ENCODE peak calls at places on chromosome 9, in five cellular contexts. M is kidney epithelial cell, N is tibial nerve, L is stomach, F is breast epithelium. V is an unnamed sample. For H3K27me3, the result is how much of the 10 kb centered on the place peaks cover.

GRCh38 chr9:123107639-123108285 is 74.3 kb downstream of the GPR21 start:
- DNase-seq in M (no peak), N (no peak), L (no peak), F (no peak), V (no peak)

GRCh38 chr9:77488439-77489126 is 159.5 kb downstream of the GNA14 start:
- DNase-seq in M (no peak), N (no peak), L (no peak), F (no peak), V (no peak)

GRCh38 chr9:35499029-35499700 is 9.3 kb downstream of the RUSC2 start:
- DNase-seq in M (no peak), N (no peak), L (no peak), F (no peak), V (no peak)

GRCh38 chr9:116767219-116767618 is 80.1 kb downstream of the TRIM32 start:
- DNase-seq in M (peak), N (no peak), L (no peak), F (no peak), V (no peak)

GRCh38 chr9:36911601-36912412 is 122.3 kb downstream of the PAX5 start:
- DNase-seq in M (no peak), N (no peak), L (no peak), F (no peak), V (no peak)

GRCh38 chr9:19642256-19642655 is 146.6 kb downstream of the SLC24A2 start:
- DNase-seq in M (no peak), N (no peak), L (no peak), F (no peak), V (no peak)

GRCh38 chr9:123933401-123933800 is 3.5 kb upstream of the DENND1A start:
- DNase-seq in M (peak), N (no peak), L (no peak), F (no peak), V (no peak)

GRCh38 chr9:25677301-25678146 is 720 bp downstream of the TUSC1 start:
- DNase-seq in M (no peak), N (peak), L (peak), F (peak), V (no peak)

GRCh38 chr9:128457207-128457606 is 1.4 kb downstream of the ODF2 start:
- DNase-seq in M (no peak), N (no peak), L (no peak), F (no peak), V (no peak)

GRCh38 chr9:109289186-109289585 is 31.7 kb downstream of the EPB41L4B start:
- DNase-seq in M (no peak), N (no peak), L (no peak), F (no peak), V (no peak)

GRCh38 chr9:134319306-134320194 is 6.7 kb upstream of the RXRA start:
- DNase-seq in M (no peak), N (no peak), L (no peak), F (no peak), V (no peak)

GRCh38 chr9:2017209-2017458 is 2.0 kb downstream of the SMARCA2 start:
- DNase-seq in M (no peak), N (no peak), L (no peak), F (no peak), V (no peak)

GRCh38 chr9:76161103-76161502 is 233.1 kb downstream of the RFK start:
- DNase-seq in M (no peak), N (no peak), L (no peak), F (no peak), V (no peak)

GRCh38 chr9:112012026-112012902 is 115.7 kb downstream of the UGCG start:
- DNase-seq in M (peak), N (no peak), L (peak), F (peak), V (peak)

GRCh38 chr9:124593080-124594058 is 86.2 kb upstream of the NR5A1 start:
- DNase-seq in M (no peak), N (no peak), L (no peak), F (no peak), V (no peak)

DNA sequence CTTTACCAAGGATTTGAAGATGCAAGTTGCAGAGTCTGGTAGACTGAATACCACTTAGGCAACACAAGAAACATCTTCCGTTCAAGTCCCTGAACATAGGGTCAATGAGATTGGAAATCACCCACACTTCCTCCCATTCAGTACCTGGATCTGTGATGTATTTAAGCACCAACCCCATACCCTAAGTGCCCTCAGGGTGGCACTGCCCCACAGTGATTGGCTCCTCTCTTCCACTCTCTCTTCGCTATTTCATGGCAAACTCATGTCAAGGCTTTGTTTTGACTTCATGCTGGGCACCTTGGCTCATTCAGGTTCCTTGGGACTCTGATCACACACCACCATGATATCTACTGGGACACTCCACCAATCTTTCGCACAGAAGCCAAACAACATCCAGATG is 53.7 kb downstream of the GGTA1 start:
- DNase-seq in M (no peak), N (no peak), L (no peak), F (no peak), V (no peak)
- H3K27me3 ChIP-seq in M (under half), N (under half), L (under half), F (under half), V (half or more)

GRCh38 chr9:113398796-113399195 is 2.3 kb downstream of the ALAD start:
- DNase-seq in M (no peak), N (no peak), L (no peak), F (no peak), V (no peak)

GRCh38 chr9:113399646-113400200 is 1.4 kb downstream of the ALAD start:
- DNase-seq in M (no peak), N (no peak), L (no peak), F (no peak), V (no peak)

GRCh38 chr9:113403651-113404050 is 2.6 kb upstream of the ALAD start:
- DNase-seq in M (no peak), N (no peak), L (no peak), F (no peak), V (no peak)

GRCh38 chr9:113397077-113397696 is 3.9 kb downstream of the ALAD start:
- DNase-seq in M (no peak), N (no peak), L (no peak), F (peak), V (no peak)

GRCh38 chr9:113401027-113401792 is at the start of gene ALAD:
- DNase-seq in M (peak), N (peak), L (peak), F (peak), V (peak)
- TF ChIP-seq CTCF in M (peak), N (peak), L (peak), F (peak), V (peak)

GRCh38 chr9:107751522-107752235 is 262.1 kb upstream of the KLF4 start:
- DNase-seq in M (peak), N (no peak), L (peak), F (no peak), V (no peak)
- H3K27me3 ChIP-seq in M (under half), N (under half), L (under half), F (under half), V (under half)

GRCh38 chr9:5263568-5264218 is 32.5 kb downstream of the INSL4 start:
- DNase-seq in M (no peak), N (no peak), L (no peak), F (no peak), V (no peak)
- TF ChIP-seq CTCF in M (no peak), N (no peak), L (no peak), F (no peak), V (no peak)

DNA sequence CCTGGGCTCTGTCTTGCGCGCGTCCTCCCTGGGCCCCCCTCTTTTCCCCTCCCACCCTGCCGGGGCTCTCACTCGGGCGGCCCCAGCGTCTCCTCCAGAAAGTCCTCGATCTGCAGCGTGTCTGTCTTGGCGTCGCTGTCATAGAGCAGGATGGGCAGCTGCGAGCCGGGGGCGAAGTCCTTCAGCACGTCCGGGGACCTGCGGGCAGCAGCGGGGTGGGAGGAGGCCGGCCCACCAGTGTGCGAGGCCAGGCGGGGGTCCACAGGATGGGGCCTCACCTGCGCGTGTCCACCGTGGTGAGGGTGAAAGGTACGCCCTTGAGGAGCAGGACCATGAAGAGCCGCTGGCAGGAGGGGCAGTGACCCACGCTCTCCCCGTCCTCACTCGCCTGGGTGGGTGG is 998 bp downstream of the CLIC3 start:
- DNase-seq in M (no peak), N (no peak), L (no peak), F (no peak), V (no peak)
- H3K27me3 ChIP-seq in M (under half), N (under half), L (under half), F (under half), V (under half)

GRCh38 chr9:93996863-93997262 is 41.7 kb upstream of the BARX1 start:
- DNase-seq in M (no peak), N (no peak), L (no peak), F (no peak), V (no peak)
- TF ChIP-seq CTCF in M (no peak), N (no peak), L (no peak), F (no peak), V (no peak)

DNA sequence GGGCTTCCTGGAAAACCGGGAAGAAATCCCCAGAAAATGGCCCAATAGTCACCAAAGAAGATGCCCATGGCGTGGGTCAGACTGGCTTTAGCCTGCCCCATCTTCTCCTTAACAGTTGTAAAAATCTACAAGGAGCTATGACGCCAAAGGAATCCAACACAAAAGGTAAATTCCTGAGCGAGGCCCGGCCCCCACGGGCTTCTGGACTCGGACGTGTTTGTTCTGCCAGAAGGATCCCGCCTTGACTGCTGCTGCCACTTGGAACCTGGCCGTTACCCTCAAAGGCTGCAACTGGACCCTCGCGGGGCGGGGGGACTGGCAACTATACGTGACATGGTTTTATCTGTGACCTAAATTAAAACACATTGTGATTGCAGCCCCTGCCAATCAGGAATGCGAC is 54.5 kb upstream of the UBAC1 start:
- DNase-seq in M (no peak), N (no peak), L (no peak), F (no peak), V (no peak)
- H3K27me3 ChIP-seq in M (under half), N (under half), L (under half), F (under half), V (under half)

DNA sequence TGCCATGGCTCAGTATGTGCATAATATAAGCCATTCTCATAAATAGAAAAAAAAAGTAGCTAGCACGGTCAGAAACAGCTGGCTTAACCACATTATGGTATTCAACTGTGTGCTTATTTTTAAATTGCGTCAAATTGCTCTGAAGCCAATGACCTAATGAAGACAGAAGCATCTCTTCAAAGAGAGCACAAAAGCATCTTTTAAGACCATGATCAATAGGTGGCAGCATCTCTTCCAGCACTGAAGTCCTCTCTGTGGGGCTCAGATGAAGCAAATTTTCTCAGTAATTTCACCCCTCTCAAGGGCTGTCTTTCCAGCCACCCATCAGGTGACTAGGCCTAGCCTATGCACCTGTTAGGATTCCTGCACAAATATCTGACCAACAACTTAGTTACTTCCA is 251.4 kb downstream of the GLIS3 start:
- DNase-seq in M (no peak), N (no peak), L (no peak), F (no peak), V (peak)
- TF ChIP-seq CTCF in M (peak), N (peak), L (peak), F (no peak), V (peak)

DNA sequence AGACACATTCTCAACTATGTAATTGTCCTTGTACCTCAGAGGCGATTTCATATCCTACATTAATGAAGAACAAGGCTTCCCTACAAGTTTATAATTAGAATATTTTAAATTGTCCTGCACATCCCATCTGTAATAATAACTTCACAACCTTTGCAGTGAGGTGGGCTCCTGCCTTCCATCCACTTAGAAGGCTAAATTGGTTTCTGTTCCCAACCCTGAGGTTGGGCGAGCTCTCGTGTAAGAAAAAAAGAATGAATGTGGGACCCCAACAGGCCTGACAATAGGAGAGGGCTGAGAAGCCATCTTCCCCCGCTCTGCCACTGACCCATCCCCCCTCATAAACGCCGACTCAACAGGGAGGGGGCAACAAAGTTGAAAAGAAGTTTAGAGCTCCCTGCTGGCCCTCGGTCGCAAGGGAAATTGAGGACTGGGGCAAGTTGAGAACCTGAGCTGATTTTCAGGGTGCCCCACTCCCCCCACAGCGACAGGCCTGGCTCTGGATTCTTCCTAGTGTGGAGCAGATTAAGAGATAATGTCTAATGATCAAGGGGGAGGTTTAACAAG is 9.4 kb downstream of the BARHL1 start:
- DNase-seq in M (no peak), N (no peak), L (no peak), F (no peak), V (no peak)
- H3K27me3 ChIP-seq in M (under half), N (half or more), L (half or more), F (under half), V (half or more)